ENCODE peak calls at places on chromosomes 7 and 10, in nine cellular contexts. G is right cardiac atrium, P is kidney glomerular epithelial cell, F is pancreas, Y is gastrocnemius medialis, H is astrocyte of the spinal cord, V is AG04450, A is cardiac muscle cell, C is AG20443. O is an unnamed sample.

GRCh38 chr10:6052247-6053221 is 9.6 kb downstream of the IL2RA start:
- DNase-seq in G (no peak), C (no peak), F (no peak), H (no peak), V (no peak), A (no peak), P (no peak), Y (no peak), O (peak; percentile 6)

GRCh38 chr10:44071479-44071878 is 313.4 kb downstream of the CXCL12 start:
- DNase-seq in V (peak; percentile 76), Y (no peak), G (no peak), C (peak; percentile 70), P (no peak), F (no peak), A (peak; percentile 81), H (no peak), O (no peak)

GRCh38 chr7:29989257-29989995 is at the start of gene SCRN1:
- DNase-seq in Y (no peak), G (peak; percentile 83), P (peak; percentile 4), V (no peak), C (peak; percentile 88), H (peak; percentile 37), A (no peak), F (peak; percentile 68), O (peak; percentile 55)

GRCh38 chr7:37759519-37759918 is 76.0 kb downstream of the GPR141 start:
- DNase-seq in P (no peak), A (no peak), V (no peak), F (no peak), G (no peak), C (no peak), Y (no peak), H (no peak), O (peak; percentile 22)

GRCh38 chr10:71857934-71858890 is 7.2 kb upstream of the PSAP start:
- DNase-seq in G (peak; percentile 81), A (no peak), F (no peak), Y (no peak), V (no peak), C (no peak), H (no peak), P (no peak), O (peak; percentile 78)

GRCh38 chr10:28180654-28181053 is 122.2 kb downstream of the MPP7 start:
- DNase-seq in A (no peak), P (peak; percentile 61), H (no peak), Y (no peak), C (no peak), F (no peak), V (no peak), G (no peak), O (no peak)

GRCh38 chr10:124387078-124387874 is 31.4 kb downstream of the OAT start:
- DNase-seq in G (no peak), H (no peak), P (no peak), F (no peak), C (no peak), Y (no peak), A (no peak), V (no peak), O (no peak)

GRCh38 chr7:43664681-43665080 is 64.6 kb downstream of the COA1 start:
- DNase-seq in C (no peak), H (no peak), V (no peak), G (no peak), A (no peak), Y (no peak), F (no peak), P (no peak), O (no peak)

GRCh38 chr7:132141109-132141508 is 435.2 kb downstream of the PLXNA4 start:
- DNase-seq in A (peak; percentile 3), F (no peak), G (no peak), P (no peak), V (no peak), Y (no peak), C (peak; percentile 79), H (peak; percentile 23), O (no peak)

GRCh38 chr10:62726142-62726541 is 78.4 kb upstream of the ADO start:
- DNase-seq in C (no peak), V (no peak), A (no peak), F (no peak), G (no peak), Y (no peak), P (no peak), H (no peak), O (no peak)

GRCh38 chr7:72321081-72321480 is 91.1 kb downstream of the CALN1 start:
- DNase-seq in V (no peak), G (no peak), H (no peak), A (no peak), P (no peak), Y (no peak), F (no peak), C (no peak), O (no peak)

GRCh38 chr7:83547526-83547925 is 101.4 kb downstream of the SEMA3E start:
- DNase-seq in P (peak; percentile 83), Y (no peak), V (no peak), G (no peak), C (no peak), H (peak; percentile 86), A (peak; percentile 50), F (peak; percentile 48), O (no peak)

GRCh38 chr7:17371656-17372524 is 73.4 kb downstream of the AHR start:
- DNase-seq in A (peak; percentile 95), C (peak; percentile 74), H (peak; percentile 97), G (no peak), V (peak; percentile 89), P (peak; percentile 92), Y (no peak), F (no peak), O (no peak)

GRCh38 chr7:139254728-139255127 is 23.7 kb downstream of the UBN2 start:
- DNase-seq in V (no peak), G (no peak), F (no peak), A (no peak), P (no peak), H (no peak), Y (no peak), C (no peak), O (no peak)